ENCODE peak calls at places on chromosomes 11 and 22, in seven cellular contexts. K is fibroblast of villous mesenchyme, F is A549, T is ovary, U is adrenal gland, A is heart left ventricle, Z is pancreas. O is an unnamed sample.

GRCh38 chr11:57514538-57515331 is 767 bp downstream of the SLC43A1 start:
- DNase-seq in F (no peak), U (peak), A (peak), Z (peak), T (peak), K (peak), O (peak)

GRCh38 chr11:129881570-129882170 is 13.7 kb downstream of the NFRKB start:
- DNase-seq in F (peak), K (peak), T (no peak), U (peak), A (no peak), Z (no peak), O (no peak)

GRCh38 chr11:36309779-36310178 is 13.7 kb downstream of the PRR5L start:
- DNase-seq in K (no peak), T (no peak), Z (no peak), A (no peak), F (no peak), U (no peak), O (no peak)

GRCh38 chr11:117915219-117915618 is 14.0 kb downstream of the TMPRSS13 start:
- DNase-seq in T (no peak), A (no peak), Z (no peak), K (no peak), F (no peak), U (peak), O (no peak)

GRCh38 chr22:37741312-37741795 is 44.5 kb downstream of the TRIOBP start:
- DNase-seq in Z (no peak), U (peak), A (peak), K (peak), T (peak), F (peak), O (peak)

GRCh38 chr11:95680169-95680929 is 109.2 kb downstream of the FAM76B start:
- DNase-seq in A (no peak), U (no peak), F (peak), T (no peak), K (peak), Z (no peak), O (no peak)

GRCh38 chr11:128548655-128549255 is 38.6 kb downstream of the ETS1 start:
- DNase-seq in Z (no peak), K (peak), T (peak), A (peak), U (peak), F (no peak), O (peak)

GRCh38 chr11:23995891-23996290 is 501.0 kb upstream of the LUZP2 start:
- DNase-seq in F (no peak), A (no peak), T (no peak), Z (no peak), K (peak), U (no peak), O (no peak)

GRCh38 chr11:117985953-117986887 is at the start of gene IL10RA:
- DNase-seq in A (peak), K (peak), T (peak), F (peak), U (peak), Z (peak), O (peak)

GRCh38 chr11:116603783-116604323 is 168.9 kb downstream of the BUD13 start:
- DNase-seq in A (no peak), F (no peak), Z (no peak), U (no peak), K (no peak), T (no peak), O (peak)

GRCh38 chr11:119168471-119169271 is at the start of gene NLRX1:
- DNase-seq in K (peak), T (peak), U (peak), F (peak), Z (peak), A (peak), O (peak)

GRCh38 chr22:27283714-27284113 is 517.8 kb downstream of the MN1 start:
- DNase-seq in U (no peak), Z (no peak), A (no peak), F (no peak), K (no peak), T (no peak), O (no peak)

GRCh38 chr22:27990879-27991278 is 71.8 kb upstream of the PITPNB start:
- DNase-seq in F (peak), Z (no peak), A (peak), U (peak), T (peak), K (peak), O (no peak)

GRCh38 chr11:47340980-47341775 is 11.3 kb downstream of the MYBPC3 start:
- DNase-seq in K (no peak), U (no peak), Z (peak), A (peak), F (no peak), T (no peak), O (no peak)

GRCh38 chr11:629237-629583 is 2.2 kb upstream of the SCT start:
- DNase-seq in A (no peak), Z (no peak), F (no peak), T (no peak), K (no peak), U (no peak), O (no peak)

GRCh38 chr11:2994336-2994730 is 2.2 kb upstream of the NAP1L4 start:
- DNase-seq in T (no peak), A (no peak), K (no peak), F (no peak), Z (no peak), U (no peak), O (no peak)

GRCh38 chr22:29306175-29306829 is at the start of gene GAS2L1:
- DNase-seq in Z (peak), T (peak), A (peak), F (peak), K (peak), U (peak), O (peak)

GRCh38 chr22:43168416-43169309 is 17.3 kb downstream of the TSPO start:
- DNase-seq in K (peak), Z (peak), F (no peak), A (no peak), T (no peak), U (no peak), O (no peak)

GRCh38 chr11:111764621-111765020 is 1.6 kb downstream of the PPP2R1B start:
- DNase-seq in K (peak), F (no peak), Z (no peak), T (no peak), U (no peak), A (no peak), O (no peak)
- H3K4me3 ChIP-seq in K (peak), F (peak), Z (no peak), T (peak), U (peak), A (peak), O (no peak)

DNA sequence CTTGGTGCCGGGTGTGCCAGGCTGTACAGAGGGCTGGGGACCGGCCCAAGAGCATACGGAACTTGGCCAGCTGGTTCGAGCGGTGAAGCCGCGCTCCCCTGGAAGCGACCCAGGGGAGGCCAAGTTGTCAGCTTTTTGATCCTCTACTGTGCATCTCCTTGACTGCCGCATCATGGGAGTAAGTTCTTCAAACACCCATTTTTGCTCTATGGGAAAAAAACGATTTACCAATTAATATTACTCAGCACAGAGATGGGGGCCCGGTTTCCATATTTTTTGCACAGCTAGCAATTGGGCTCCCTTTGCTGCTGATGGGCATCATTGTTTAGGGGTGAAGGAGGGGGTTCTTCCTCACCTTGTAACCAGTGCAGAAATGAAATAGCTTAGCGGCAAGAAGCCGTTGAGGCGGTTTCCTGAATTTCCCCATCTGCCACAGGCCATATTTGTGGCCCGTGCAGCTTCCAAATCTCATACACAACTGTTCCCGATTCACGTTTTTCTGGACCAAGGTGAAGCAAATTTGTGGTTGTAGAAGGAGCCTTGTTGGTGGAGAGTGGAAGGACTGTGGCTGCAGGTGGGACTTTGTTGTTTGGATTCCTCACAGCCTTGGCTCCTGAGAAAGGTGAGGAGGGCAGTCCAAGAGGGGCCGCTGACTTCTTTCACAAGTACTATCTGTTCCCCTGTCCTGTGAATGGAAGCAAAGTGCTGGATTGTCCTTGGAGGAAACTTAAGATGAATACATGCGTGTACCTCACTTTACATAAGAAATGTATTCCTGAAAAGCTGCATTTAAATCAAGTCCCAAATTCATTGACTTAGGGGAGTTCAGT is 2.1 kb downstream of the FUT4 start:
- DNase-seq in Z (no peak), F (no peak), A (no peak), K (no peak), U (no peak), T (no peak), O (no peak)
- H3K4me3 ChIP-seq in Z (peak), F (no peak), A (peak), K (peak), U (no peak), T (peak), O (peak)

GRCh38 chr11:75499423-75500305 is 26.1 kb downstream of the GDPD5 start:
- DNase-seq in Z (no peak), K (peak), A (no peak), U (peak), T (peak), F (peak), O (peak)
- H3K4me3 ChIP-seq in Z (no peak), K (no peak), A (no peak), U (no peak), T (no peak), F (no peak), O (no peak)

DNA sequence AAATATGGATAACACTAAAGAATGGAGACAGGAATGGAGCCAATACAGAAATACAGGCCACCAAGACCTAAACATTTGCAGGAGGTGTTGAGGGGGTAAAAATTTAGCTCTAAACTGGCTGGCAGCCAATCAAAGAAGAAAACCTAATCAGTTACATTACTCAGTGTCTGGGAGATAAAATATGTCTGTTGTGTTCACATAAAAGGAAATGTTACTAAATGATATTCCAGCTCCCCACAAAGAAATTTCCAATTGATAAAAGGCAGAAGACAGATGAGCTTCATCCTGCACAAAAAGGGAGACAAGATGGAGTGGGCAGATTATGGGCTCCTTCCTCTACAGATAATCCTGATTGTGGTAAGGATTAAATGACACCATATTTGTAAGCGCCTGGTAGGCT is 223.6 kb upstream of the BLID start:
- DNase-seq in K (no peak), Z (no peak), T (no peak), A (no peak), U (no peak), F (no peak), O (no peak)
- H3K4me3 ChIP-seq in K (no peak), Z (no peak), T (no peak), A (no peak), U (no peak), F (no peak), O (no peak)

GRCh38 chr11:83187463-83187862 is 6.0 kb upstream of the ANKRD42 start:
- DNase-seq in T (no peak), K (no peak), U (no peak), A (no peak), Z (no peak), F (no peak), O (no peak)
- H3K4me3 ChIP-seq in T (no peak), K (no peak), U (no peak), A (no peak), Z (no peak), F (no peak), O (no peak)

GRCh38 chr11:44306469-44307244 is 3.3 kb downstream of the ALX4 start:
- DNase-seq in A (no peak), U (no peak), T (no peak), Z (no peak), F (no peak), K (no peak), O (no peak)
- H3K4me3 ChIP-seq in A (no peak), U (peak), T (no peak), Z (no peak), F (no peak), K (no peak), O (no peak)

GRCh38 chr11:65552413-65552951 is 5.7 kb downstream of the LTBP3 start:
- DNase-seq in F (no peak), T (no peak), A (no peak), U (no peak), Z (no peak), K (no peak), O (no peak)
- H3K4me3 ChIP-seq in F (no peak), T (no peak), A (no peak), U (no peak), Z (no peak), K (no peak), O (no peak)

GRCh38 chr22:23401910-23402274 is 178.2 kb downstream of the IGLL1 start:
- DNase-seq in F (no peak), A (no peak), K (no peak), T (peak), U (peak), Z (peak), O (no peak)
- H3K4me3 ChIP-seq in F (peak), A (peak), K (no peak), T (peak), U (peak), Z (no peak), O (no peak)

O was measured in lower leg skin.